ENCODE peak calls at places on chromosomes 4 and X, in seven cellular contexts. W, T, Q, V, L, M and O are unnamed samples.

GRCh38 chr4:128649575-128650205 is 159.8 kb upstream of the JADE1 start:
- DNase-seq in W (peak; percentile 3), L (peak; percentile 58), V (peak; percentile 47), T (peak; percentile 6), M (peak; percentile 8), Q (peak; percentile 13), O (no peak)

GRCh38 chr4:159434496-159435241 is 331.8 kb downstream of the RAPGEF2 start:
- DNase-seq in T (no peak), W (no peak), L (peak; percentile 71), V (peak; percentile 8), M (no peak), Q (no peak), O (no peak)

GRCh38 chrX:149487292-149487691 is 17.8 kb downstream of the IDS start:
- DNase-seq in Q (no peak), V (no peak), M (no peak), T (no peak), W (no peak), L (no peak), O (no peak)

GRCh38 chrX:37320541-37321203 is 28.5 kb upstream of the PRRG1 start:
- DNase-seq in M (no peak), Q (no peak), L (no peak), V (no peak), T (peak; percentile 1), W (no peak), O (no peak)

GRCh38 chr4:138616775-138617174 is 374.6 kb upstream of the SLC7A11 start:
- DNase-seq in L (no peak), M (no peak), T (no peak), W (no peak), V (no peak), Q (peak; percentile 20), O (no peak)

GRCh38 chrX:39212456-39212855 is 411.2 kb downstream of the MID1IP1 start:
- DNase-seq in T (no peak), W (peak; percentile 33), V (no peak), M (no peak), Q (no peak), L (peak; percentile 45), O (no peak)

GRCh38 chr4:188109157-188109755 is at the start of gene TRIML2:
- DNase-seq in W (peak; percentile 42), T (no peak), V (peak; percentile 22), M (no peak), L (peak; percentile 74), Q (no peak), O (no peak)

GRCh38 chrX:101552714-101553113 is 2.4 kb downstream of the ARMCX1 start:
- DNase-seq in Q (no peak), V (no peak), L (no peak), M (no peak), T (no peak), W (no peak), O (no peak)

GRCh38 chr4:101678180-101678579 is 112.3 kb upstream of the BANK1 start:
- DNase-seq in T (no peak), M (no peak), Q (no peak), L (peak; percentile 64), V (peak; percentile 24), W (no peak), O (no peak)

GRCh38 chrX:23799469-23800065 is 16.6 kb downstream of the SAT1 start:
- DNase-seq in T (no peak), L (no peak), M (no peak), Q (no peak), V (no peak), W (no peak), O (no peak)

GRCh38 chr4:80268081-80268823 is 1.8 kb downstream of the FGF5 start:
- DNase-seq in T (no peak), Q (no peak), V (peak; percentile 43), M (no peak), L (no peak), W (no peak), O (peak; percentile 60)